ENCODE peak calls at places on chromosome 20, in ten cellular contexts. One of them, this sample, is unnamed.

GRCh38 chr20:59835448-59836395 is 97.7 kb downstream of the SYCP2 start:
- DNase-seq in RWPE1: peak
- DNase-seq in AG09309: no peak
- DNase-seq in tibial artery: peak
- DNase-seq in transverse colon: peak
- DNase-seq in lung: peak
- DNase-seq in MCF 10A: peak
- DNase-seq in D721Med: no peak
- DNase-seq in coronary artery: no peak
- DNase-seq in bronchial epithelial cell: peak
- DNase-seq in this sample: peak

GRCh38 chr20:59988141-59988540 is 29.9 kb downstream of the CDH26 start:
- DNase-seq in RWPE1: peak
- DNase-seq in AG09309: no peak
- DNase-seq in tibial artery: no peak
- DNase-seq in transverse colon: no peak
- DNase-seq in lung: peak
- DNase-seq in MCF 10A: peak
- DNase-seq in D721Med: no peak
- DNase-seq in coronary artery: no peak
- DNase-seq in bronchial epithelial cell: peak
- DNase-seq in this sample: no peak

GRCh38 chr20:50191566-50192363 is 1.1 kb downstream of the CEBPB start:
- DNase-seq in RWPE1: peak
- DNase-seq in AG09309: no peak
- DNase-seq in tibial artery: no peak
- DNase-seq in transverse colon: peak
- DNase-seq in lung: no peak
- DNase-seq in MCF 10A: peak
- DNase-seq in D721Med: no peak
- DNase-seq in coronary artery: no peak
- DNase-seq in bronchial epithelial cell: no peak
- DNase-seq in this sample: peak

GRCh38 chr20:15842872-15843271 is 730.4 kb downstream of the KIF16B start:
- DNase-seq in RWPE1: no peak
- DNase-seq in AG09309: no peak
- DNase-seq in tibial artery: no peak
- DNase-seq in transverse colon: no peak
- DNase-seq in lung: no peak
- DNase-seq in MCF 10A: no peak
- DNase-seq in D721Med: no peak
- DNase-seq in coronary artery: no peak
- DNase-seq in bronchial epithelial cell: peak
- DNase-seq in this sample: no peak

GRCh38 chr20:4809707-4810106 is 88.0 kb downstream of the PRND start:
- DNase-seq in RWPE1: no peak
- DNase-seq in AG09309: no peak
- DNase-seq in tibial artery: no peak
- DNase-seq in transverse colon: peak
- DNase-seq in lung: no peak
- DNase-seq in MCF 10A: no peak
- DNase-seq in D721Med: no peak
- DNase-seq in coronary artery: no peak
- DNase-seq in bronchial epithelial cell: no peak
- DNase-seq in this sample: no peak

GRCh38 chr20:29878281-29878741 is 1379.2 kb upstream of the DEFB115 start:
- DNase-seq in RWPE1: no peak
- DNase-seq in AG09309: no peak
- DNase-seq in tibial artery: no peak
- DNase-seq in transverse colon: peak
- DNase-seq in lung: no peak
- DNase-seq in MCF 10A: no peak
- DNase-seq in D721Med: no peak
- DNase-seq in coronary artery: no peak
- DNase-seq in bronchial epithelial cell: peak
- DNase-seq in this sample: no peak

GRCh38 chr20:21184810-21185209 is 58.9 kb downstream of the KIZ start:
- DNase-seq in RWPE1: no peak
- DNase-seq in AG09309: no peak
- DNase-seq in tibial artery: no peak
- DNase-seq in transverse colon: no peak
- DNase-seq in lung: no peak
- DNase-seq in MCF 10A: peak
- DNase-seq in D721Med: no peak
- DNase-seq in coronary artery: no peak
- DNase-seq in bronchial epithelial cell: peak
- DNase-seq in this sample: peak

GRCh38 chr20:5969348-5969935 is 19.0 kb downstream of the MCM8 start:
- DNase-seq in RWPE1: no peak
- DNase-seq in AG09309: no peak
- DNase-seq in tibial artery: no peak
- DNase-seq in transverse colon: no peak
- DNase-seq in lung: no peak
- DNase-seq in MCF 10A: no peak
- DNase-seq in D721Med: no peak
- DNase-seq in coronary artery: no peak
- DNase-seq in bronchial epithelial cell: no peak
- DNase-seq in this sample: no peak

GRCh38 chr20:21173496-21174025 is 47.7 kb downstream of the KIZ start:
- DNase-seq in RWPE1: no peak
- DNase-seq in AG09309: no peak
- DNase-seq in tibial artery: no peak
- DNase-seq in transverse colon: no peak
- DNase-seq in lung: no peak
- DNase-seq in MCF 10A: no peak
- DNase-seq in D721Med: no peak
- DNase-seq in coronary artery: no peak
- DNase-seq in bronchial epithelial cell: no peak
- DNase-seq in this sample: peak

GRCh38 chr20:20446001-20446400 is 78.1 kb downstream of the INSM1 start:
- DNase-seq in RWPE1: no peak
- DNase-seq in AG09309: no peak
- DNase-seq in tibial artery: no peak
- DNase-seq in transverse colon: no peak
- DNase-seq in lung: no peak
- DNase-seq in MCF 10A: no peak
- DNase-seq in D721Med: no peak
- DNase-seq in coronary artery: no peak
- DNase-seq in bronchial epithelial cell: no peak
- DNase-seq in this sample: no peak

GRCh38 chr20:1851396-1851795 is 43.8 kb upstream of the SIRPA start:
- DNase-seq in RWPE1: no peak
- DNase-seq in AG09309: no peak
- DNase-seq in tibial artery: no peak
- DNase-seq in transverse colon: no peak
- DNase-seq in lung: no peak
- DNase-seq in MCF 10A: no peak
- DNase-seq in D721Med: no peak
- DNase-seq in coronary artery: no peak
- DNase-seq in bronchial epithelial cell: no peak
- DNase-seq in this sample: no peak

GRCh38 chr20:57650266-57650665 is 30.0 kb upstream of the ZBP1 start:
- DNase-seq in RWPE1: no peak
- DNase-seq in AG09309: no peak
- DNase-seq in tibial artery: no peak
- DNase-seq in transverse colon: no peak
- DNase-seq in lung: no peak
- DNase-seq in MCF 10A: no peak
- DNase-seq in D721Med: no peak
- DNase-seq in coronary artery: peak
- DNase-seq in bronchial epithelial cell: no peak
- DNase-seq in this sample: no peak

GRCh38 chr20:4519530-4519929 is 202.2 kb upstream of the PRND start:
- DNase-seq in RWPE1: no peak
- DNase-seq in AG09309: no peak
- DNase-seq in tibial artery: no peak
- DNase-seq in transverse colon: no peak
- DNase-seq in lung: no peak
- DNase-seq in MCF 10A: peak
- DNase-seq in D721Med: no peak
- DNase-seq in coronary artery: no peak
- DNase-seq in bronchial epithelial cell: peak
- DNase-seq in this sample: no peak

GRCh38 chr20:24694727-24695528 is 225.5 kb downstream of the SYNDIG1 start:
- DNase-seq in RWPE1: no peak
- DNase-seq in AG09309: no peak
- DNase-seq in tibial artery: peak
- DNase-seq in transverse colon: no peak
- DNase-seq in lung: peak
- DNase-seq in MCF 10A: no peak
- DNase-seq in D721Med: no peak
- DNase-seq in coronary artery: peak
- DNase-seq in bronchial epithelial cell: no peak
- DNase-seq in this sample: no peak

GRCh38 chr20:32358632-32358882 is 426 bp downstream of the ASXL1 start:
- DNase-seq in RWPE1: no peak
- DNase-seq in AG09309: no peak
- DNase-seq in tibial artery: no peak
- DNase-seq in transverse colon: no peak
- DNase-seq in lung: no peak
- DNase-seq in MCF 10A: no peak
- DNase-seq in D721Med: no peak
- DNase-seq in coronary artery: peak
- DNase-seq in bronchial epithelial cell: no peak
- DNase-seq in this sample: no peak
- TF ChIP-seq CTCF in RWPE1: no peak
- TF ChIP-seq CTCF in AG09309: no peak
- TF ChIP-seq CTCF in tibial artery: no peak
- TF ChIP-seq CTCF in transverse colon: no peak
- TF ChIP-seq CTCF in lung: no peak
- TF ChIP-seq CTCF in MCF 10A: no peak
- TF ChIP-seq CTCF in D721Med: no peak
- TF ChIP-seq CTCF in coronary artery: no peak
- TF ChIP-seq CTCF in bronchial epithelial cell: no peak
- TF ChIP-seq CTCF in this sample: no peak

DNA sequence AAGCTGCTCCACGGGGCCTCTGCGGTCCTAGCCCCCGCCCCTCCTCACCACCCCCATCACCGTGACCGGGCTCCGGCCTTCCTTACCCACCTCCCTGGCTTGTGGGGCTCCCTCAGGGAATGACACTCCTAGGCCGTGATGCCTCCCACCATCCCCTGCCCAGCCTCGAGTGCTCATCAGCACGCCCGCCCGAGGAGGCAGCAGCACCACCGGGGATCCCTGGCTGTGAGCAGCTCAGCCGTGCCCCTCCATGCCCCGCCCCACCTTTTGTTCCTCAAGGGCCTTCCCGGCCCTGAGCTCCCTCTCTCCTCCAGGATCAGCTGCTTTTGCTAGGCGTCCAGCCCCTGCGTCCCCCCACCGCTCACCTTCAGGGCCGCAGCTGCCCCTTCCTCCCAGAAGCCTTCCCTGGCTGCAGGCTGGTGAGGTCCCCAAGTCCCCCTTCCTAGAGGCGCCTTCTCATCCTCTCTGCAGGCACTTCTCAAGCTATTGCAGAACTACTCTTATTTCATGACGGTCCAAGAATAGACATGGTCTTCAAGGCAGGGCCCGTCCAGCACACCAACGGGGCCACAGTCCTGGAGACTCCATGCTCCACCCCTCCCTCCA is 3.0 kb downstream of the FNDC11 start:
- DNase-seq in RWPE1: no peak
- DNase-seq in AG09309: no peak
- DNase-seq in tibial artery: no peak
- DNase-seq in transverse colon: no peak
- DNase-seq in lung: no peak
- DNase-seq in MCF 10A: no peak
- DNase-seq in D721Med: no peak
- DNase-seq in coronary artery: no peak
- DNase-seq in bronchial epithelial cell: no peak
- DNase-seq in this sample: no peak
- TF ChIP-seq CTCF in RWPE1: no peak
- TF ChIP-seq CTCF in AG09309: no peak
- TF ChIP-seq CTCF in tibial artery: no peak
- TF ChIP-seq CTCF in transverse colon: no peak
- TF ChIP-seq CTCF in lung: no peak
- TF ChIP-seq CTCF in MCF 10A: no peak
- TF ChIP-seq CTCF in D721Med: no peak
- TF ChIP-seq CTCF in coronary artery: no peak
- TF ChIP-seq CTCF in bronchial epithelial cell: no peak
- TF ChIP-seq CTCF in this sample: no peak

DNA sequence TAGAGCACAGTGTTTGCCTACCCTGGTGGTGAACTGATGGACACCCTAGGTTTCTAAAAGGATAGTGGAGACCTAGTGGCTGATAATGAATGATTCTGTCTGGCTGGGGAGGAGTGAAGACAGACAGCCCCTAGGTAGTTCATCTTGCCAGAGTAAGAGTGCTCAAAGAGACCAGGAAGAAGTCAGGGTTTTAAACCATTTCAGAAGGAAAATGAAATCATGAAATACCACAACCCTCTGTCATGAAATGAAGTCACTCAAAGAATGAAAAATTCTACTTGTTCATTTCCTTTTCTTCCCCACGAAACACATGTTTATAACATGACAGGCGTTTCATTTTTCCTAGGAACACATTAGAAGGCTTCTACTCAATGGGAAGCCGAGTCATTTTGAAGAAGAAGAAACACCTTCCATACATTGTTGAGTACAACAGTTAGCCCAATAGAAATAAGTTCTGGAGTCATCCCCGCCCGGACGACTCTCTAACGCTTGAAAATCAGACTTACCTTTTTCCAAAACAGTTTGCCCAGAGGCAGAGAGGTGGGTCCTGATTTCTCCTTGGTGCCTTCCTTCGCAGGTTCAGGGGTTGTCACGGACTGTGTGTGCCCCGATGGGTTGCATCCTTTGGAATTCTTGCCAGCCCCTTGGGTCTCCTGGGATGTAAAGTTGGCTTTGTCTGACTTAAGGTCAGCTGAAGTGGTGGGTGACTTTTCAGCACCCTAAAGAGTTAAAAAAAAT is 85.4 kb downstream of the BCAS1 start:
- DNase-seq in RWPE1: no peak
- DNase-seq in AG09309: no peak
- DNase-seq in tibial artery: no peak
- DNase-seq in transverse colon: no peak
- DNase-seq in lung: no peak
- DNase-seq in MCF 10A: no peak
- DNase-seq in D721Med: no peak
- DNase-seq in coronary artery: no peak
- DNase-seq in bronchial epithelial cell: peak
- DNase-seq in this sample: peak
- TF ChIP-seq CTCF in RWPE1: no peak
- TF ChIP-seq CTCF in AG09309: no peak
- TF ChIP-seq CTCF in tibial artery: no peak
- TF ChIP-seq CTCF in transverse colon: no peak
- TF ChIP-seq CTCF in lung: no peak
- TF ChIP-seq CTCF in MCF 10A: no peak
- TF ChIP-seq CTCF in D721Med: no peak
- TF ChIP-seq CTCF in coronary artery: no peak
- TF ChIP-seq CTCF in bronchial epithelial cell: no peak
- TF ChIP-seq CTCF in this sample: no peak

DNA sequence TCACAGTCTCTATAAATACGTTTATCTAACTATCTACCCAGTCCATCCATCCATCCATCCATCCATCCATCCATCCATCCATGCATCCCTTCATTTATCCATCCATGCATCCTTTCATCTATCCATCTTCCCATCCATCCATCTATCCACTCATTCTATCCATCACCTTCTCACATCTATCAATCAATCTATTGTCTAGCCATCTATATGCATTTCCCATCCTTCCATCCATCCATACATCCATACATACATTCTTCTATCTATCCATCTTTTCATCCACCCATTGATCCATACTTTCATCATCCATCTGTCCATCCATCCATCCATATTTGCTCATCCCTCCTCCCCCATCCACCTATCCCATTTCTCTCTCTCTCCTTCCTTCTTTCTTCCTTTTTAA is 51.6 kb upstream of the CTNNBL1 start:
- DNase-seq in RWPE1: no peak
- DNase-seq in AG09309: no peak
- DNase-seq in tibial artery: no peak
- DNase-seq in transverse colon: no peak
- DNase-seq in lung: no peak
- DNase-seq in MCF 10A: no peak
- DNase-seq in D721Med: no peak
- DNase-seq in coronary artery: no peak
- DNase-seq in bronchial epithelial cell: no peak
- DNase-seq in this sample: no peak
- TF ChIP-seq CTCF in RWPE1: no peak
- TF ChIP-seq CTCF in AG09309: no peak
- TF ChIP-seq CTCF in tibial artery: no peak
- TF ChIP-seq CTCF in transverse colon: no peak
- TF ChIP-seq CTCF in lung: no peak
- TF ChIP-seq CTCF in MCF 10A: no peak
- TF ChIP-seq CTCF in D721Med: no peak
- TF ChIP-seq CTCF in coronary artery: no peak
- TF ChIP-seq CTCF in bronchial epithelial cell: no peak
- TF ChIP-seq CTCF in this sample: no peak